ENCODE peak calls at places on chromosomes 11 and 22, in four cellular contexts. O is HepG2, J is IMR-90, M is K562. G is an unnamed sample.
A peak's percentile ranks its signal among the peaks of the same experiment; 100 is the strongest.

GRCh38 chr11:12950681-12951080 is 58.4 kb upstream of the RASSF10 start:
- DNase-seq in J (peak; percentile 43), O (no peak), M (peak; percentile 11), G (no peak)

GRCh38 chr11:71568707-71569349 is 3.5 kb downstream of the KRTAP5-10 start:
- DNase-seq in J (no peak), M (no peak), O (no peak), G (no peak)

GRCh38 chr22:19867617-19868016 is 12.9 kb upstream of the GNB1L start:
- DNase-seq in M (no peak), O (no peak), J (no peak), G (no peak)

GRCh38 chr11:12943276-12943675 is 65.8 kb upstream of the RASSF10 start:
- DNase-seq in O (no peak), J (no peak), M (no peak), G (no peak)

GRCh38 chr11:126173257-126173656 is 38.2 kb downstream of the RPUSD4 start:
- DNase-seq in M (no peak), J (no peak), O (no peak), G (no peak)

GRCh38 chr11:450809-451451 is 851 bp downstream of the PTDSS2 start:
- DNase-seq in M (peak; percentile 83), O (peak; percentile 70), J (peak; percentile 66), G (peak; percentile 69)

GRCh38 chr11:92775277-92775676 is 194.2 kb upstream of the MTNR1B start:
- DNase-seq in O (no peak), J (no peak), M (no peak), G (no peak)

GRCh38 chr22:28009272-28009827 is 90.3 kb upstream of the PITPNB start:
- DNase-seq in J (peak; percentile 78), O (peak; percentile 34), M (peak; percentile 72), G (peak; percentile 58)

GRCh38 chr22:30253205-30253852 is 6.8 kb upstream of the LIF start:
- DNase-seq in J (peak; percentile 83), M (no peak), O (no peak), G (peak; percentile 93)

GRCh38 chr11:12289667-12290476 is 87.5 kb upstream of the PARVA start:
- DNase-seq in O (no peak), J (no peak), M (no peak), G (no peak)

GRCh38 chr11:17591293-17591692 is 44.2 kb downstream of the OTOG start:
- DNase-seq in O (no peak), M (no peak), J (no peak), G (no peak)

GRCh38 chr11:17400048-17400775 is 11.8 kb upstream of the KCNJ11 start:
- DNase-seq in J (no peak), M (no peak), O (no peak), G (no peak)

GRCh38 chr11:17846852-17847453 is 112.4 kb downstream of the KCNC1 start:
- DNase-seq in O (no peak), M (peak; percentile 35), J (peak; percentile 73), G (no peak)

GRCh38 chr11:73295259-73295995 is 12.6 kb upstream of the ARHGEF17 start:
- DNase-seq in O (peak; percentile 57), M (peak; percentile 80), J (peak; percentile 91), G (peak; percentile 70)

GRCh38 chr11:86219291-86220193 is 25.0 kb upstream of the EED start:
- DNase-seq in M (no peak), J (no peak), O (no peak), G (no peak)

GRCh38 chr11:69364901-69365300 is 70.9 kb downstream of the MYEOV start:
- DNase-seq in O (no peak), J (peak; percentile 82), M (no peak), G (no peak)

GRCh38 chr11:64500176-64501013 is 90.6 kb upstream of the SLC22A12 start:
- DNase-seq in J (no peak), M (peak; percentile 86), O (no peak), G (peak; percentile 44)

GRCh38 chr22:29314074-29314473 is 1.4 kb downstream of the RASL10A start:
- DNase-seq in O (no peak), M (no peak), J (no peak), G (no peak)

GRCh38 chr22:23700706-23701105 is 9.9 kb downstream of the RGL4 start:
- DNase-seq in O (peak; percentile 50), M (no peak), J (peak; percentile 64), G (no peak)

GRCh38 chr11:106514706-106515105 is 437.2 kb downstream of the AASDHPPT start:
- DNase-seq in M (no peak), O (no peak), J (no peak), G (no peak)

GRCh38 chr11:17649696-17650600 is 69.4 kb upstream of the MYOD1 start:
- DNase-seq in J (no peak), O (peak; percentile 44), M (no peak), G (no peak)

GRCh38 chr11:20109731-20110445 is 50.4 kb downstream of the DBX1 start:
- DNase-seq in J (peak; percentile 24), M (no peak), O (no peak), G (no peak)

GRCh38 chr22:19621372-19622060 is 92.8 kb upstream of the SEPTIN5 start:
- DNase-seq in O (no peak), M (no peak), J (no peak), G (no peak)

GRCh38 chr11:26827567-26828037 is 105.7 kb upstream of the SLC5A12 start:
- DNase-seq in J (peak; percentile 30), M (no peak), O (no peak), G (no peak)

GRCh38 chr11:2573240-2574042 is 126.4 kb downstream of the KCNQ1OT1 start:
- DNase-seq in J (no peak), O (no peak), M (no peak), G (no peak)

GRCh38 chr22:28231423-28231822 is 312.4 kb upstream of the PITPNB start:
- DNase-seq in J (peak; percentile 52), M (no peak), O (peak; percentile 82), G (no peak)

GRCh38 chr11:102117472-102118113 is 7.3 kb downstream of the YAP1 start:
- DNase-seq in M (no peak), J (peak; percentile 48), O (no peak), G (no peak)

GRCh38 chr22:38981005-38981658 is 1.0 kb upstream of the APOBEC3B start:
- DNase-seq in J (peak; percentile 31), M (peak; percentile 61), O (peak; percentile 67), G (peak; percentile 20)

GRCh38 chr11:92791886-92792285 is 177.6 kb upstream of the MTNR1B start:
- DNase-seq in M (no peak), O (no peak), J (no peak), G (no peak)

GRCh38 chr11:3434976-3435375 is 56.0 kb upstream of the ZNF195 start:
- DNase-seq in J (no peak), O (no peak), M (no peak), G (no peak)

DNA sequence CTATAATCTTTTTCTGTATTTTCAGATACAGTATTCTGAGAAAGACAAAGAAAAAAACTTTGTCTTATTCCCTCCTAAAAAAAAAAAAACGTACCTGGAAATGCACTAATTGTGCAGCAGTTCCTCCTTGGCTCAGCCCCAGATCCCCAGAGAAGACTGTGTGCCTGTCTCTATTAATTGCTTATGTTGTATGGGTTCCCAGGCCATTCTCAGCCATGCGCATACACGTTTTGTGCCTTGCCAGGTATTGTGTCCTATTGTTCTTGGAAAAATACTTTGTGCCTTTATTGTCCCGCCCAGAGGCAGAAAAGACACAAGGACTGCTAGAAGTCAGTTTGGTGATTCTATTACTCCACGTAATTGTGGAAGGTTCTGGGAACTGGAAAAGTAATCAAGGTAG is 91.2 kb downstream of the PIWIL4 start:
- DNase-seq in O (no peak), M (no peak), J (no peak), G (no peak)
- TF ChIP-seq MAZ in O (no peak), M (no peak), J (no peak), G (no peak)

DNA sequence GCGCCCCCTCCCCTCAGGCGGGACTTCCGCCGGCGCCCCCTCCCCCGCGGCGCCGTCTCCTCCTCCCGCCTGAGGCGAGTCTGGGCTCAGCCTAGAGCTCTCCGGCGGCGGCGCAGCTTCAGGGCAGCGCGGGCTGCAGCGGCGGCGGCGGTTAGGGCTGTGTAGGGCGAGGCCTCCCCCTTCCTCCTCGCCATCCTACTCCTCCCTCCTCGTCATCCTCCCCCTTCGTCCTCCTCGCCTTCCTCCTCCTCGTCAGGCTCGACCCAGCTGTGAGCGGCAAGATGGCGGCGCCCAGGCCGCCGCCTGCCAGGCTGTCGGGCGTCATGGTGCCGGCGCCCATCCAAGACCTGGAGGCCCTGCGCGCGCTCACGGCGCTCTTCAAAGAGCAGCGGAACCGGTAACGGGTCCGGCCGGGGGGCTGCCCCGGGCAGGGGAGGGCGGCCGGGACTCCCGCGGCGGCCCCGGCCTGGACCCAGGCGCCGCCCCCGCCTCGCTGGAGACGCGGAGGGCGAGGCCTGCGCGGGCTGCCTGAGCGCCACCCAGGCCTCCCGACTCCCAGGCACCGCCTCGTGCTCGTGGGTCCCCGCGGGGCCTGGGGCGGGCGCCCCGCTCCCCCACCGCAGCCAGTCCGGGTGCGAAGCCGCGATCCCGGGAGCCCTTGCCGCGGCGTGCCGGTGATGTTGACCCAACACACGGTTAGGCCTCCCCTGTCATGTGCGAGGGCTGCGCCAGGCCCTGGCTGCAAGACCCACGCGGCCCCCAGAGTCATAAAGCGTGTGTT is at the start of gene ATXN10:
- DNase-seq in J (peak; percentile 65), M (peak; percentile 78), O (peak; percentile 49), G (peak; percentile 38)
- TF ChIP-seq MAZ in J (peak; percentile 85), M (peak; percentile 42), O (peak; percentile 63), G (no peak)

GRCh38 chr22:49929553-49929979 is 11.1 kb downstream of the CRELD2 start:
- DNase-seq in J (no peak), O (no peak), M (peak; percentile 61), G (no peak)
- TF ChIP-seq MAZ in J (peak; percentile 24), O (no peak), M (no peak), G (no peak)

GRCh38 chr11:16397355-16397754 is 41.0 kb upstream of the SOX6 start:
- DNase-seq in M (no peak), J (no peak), O (no peak), G (no peak)

GRCh38 chr11:16394947-16395346 is 38.6 kb upstream of the SOX6 start:
- DNase-seq in O (no peak), J (no peak), M (no peak), G (no peak)

GRCh38 chr11:16393335-16393734 is 37.0 kb upstream of the SOX6 start:
- DNase-seq in M (peak; percentile 36), O (no peak), J (no peak), G (no peak)

GRCh38 chr11:16395601-16396000 is 39.3 kb upstream of the SOX6 start:
- DNase-seq in J (peak; percentile 56), O (no peak), M (no peak), G (no peak)

DNA sequence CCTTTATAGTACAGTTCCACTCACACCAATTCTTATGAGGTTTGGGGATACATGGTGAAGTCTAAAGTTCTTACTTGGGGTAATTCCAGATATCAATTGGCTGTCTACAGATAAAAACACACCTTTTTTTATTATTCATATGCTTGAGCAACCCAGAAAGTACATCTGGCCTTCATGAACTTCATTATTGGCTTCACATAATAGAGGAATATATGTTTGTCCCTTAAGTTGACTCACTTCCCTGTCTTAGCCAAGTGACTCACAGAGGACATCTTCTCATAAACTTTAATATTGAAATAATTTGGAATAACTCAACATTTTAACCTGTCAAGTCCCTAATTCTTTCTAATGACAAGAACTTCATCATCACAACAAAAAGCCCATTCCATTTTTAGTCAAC is 36.3 kb upstream of the SOX6 start:
- DNase-seq in O (no peak), J (peak; percentile 19), M (peak; percentile 21), G (no peak)
- TF ChIP-seq MAZ in O (no peak), J (no peak), M (no peak), G (no peak)